ENCODE peak calls at places on chromosomes 16 and 17, in ten cellular contexts. H is GM23338, K is H1, V is breast epithelium, X is K562, A is HL-60, L is transverse colon, R is spleen, G is suprapubic skin, T is stomach. D is an unnamed sample.
A peak's percentile ranks its signal among the peaks of the same experiment; 100 is the strongest.

GRCh38 chr16:440627-441026 is 15.2 kb downstream of the RAB11FIP3 start:
- DNase-seq in H (no peak), K (no peak), V (no peak), X (no peak), A (no peak), L (no peak), R (no peak), G (no peak), T (no peak), D (no peak)

GRCh38 chr17:74678541-74678940 is 34.2 kb downstream of the CD300LF start:
- DNase-seq in H (no peak), K (no peak), V (no peak), X (no peak), A (no peak), L (no peak), R (peak; percentile 36), G (no peak), T (no peak), D (no peak)

GRCh38 chr16:88066680-88067529 is 115.7 kb downstream of the BANP start:
- DNase-seq in H (no peak), K (no peak), V (no peak), X (no peak), A (no peak), L (no peak), R (peak; percentile 68), G (no peak), T (no peak), D (no peak)

GRCh38 chr17:245611-246010 is 64.2 kb upstream of the DOC2B start:
- DNase-seq in H (no peak), K (no peak), V (no peak), X (no peak), A (no peak), L (peak; percentile 6), R (peak; percentile 41), G (peak; percentile 70), T (no peak), D (no peak)

GRCh38 chr17:78979780-78980623 is at the start of gene LGALS3BP:
- DNase-seq in H (peak; percentile 59), K (peak; percentile 70), V (peak; percentile 57), X (no peak), A (no peak), L (peak; percentile 87), R (no peak), G (no peak), T (peak; percentile 77), D (no peak)

GRCh38 chr16:84396537-84397008 is 28.2 kb downstream of the ATP2C2 start:
- DNase-seq in H (peak; percentile 45), K (no peak), V (no peak), X (no peak), A (no peak), L (no peak), R (no peak), G (no peak), T (no peak), D (no peak)

GRCh38 chr17:15513859-15514446 is 46.5 kb upstream of the CDRT4 start:
- DNase-seq in H (no peak), K (no peak), V (no peak), X (no peak), A (no peak), L (no peak), R (no peak), G (no peak), T (no peak), D (no peak)

GRCh38 chr16:64470916-64471315 is 650.9 kb downstream of the CDH11 start:
- DNase-seq in H (no peak), K (no peak), V (no peak), X (no peak), A (no peak), L (no peak), R (no peak), G (no peak), T (no peak), D (no peak)

GRCh38 chr17:57396515-57396921 is 140.2 kb downstream of the MSI2 start:
- DNase-seq in H (no peak), K (no peak), V (no peak), X (no peak), A (no peak), L (no peak), R (no peak), G (no peak), T (no peak), D (no peak)

GRCh38 chr16:28982949-28983348 is 1.9 kb upstream of the LAT start:
- DNase-seq in H (no peak), K (no peak), V (no peak), X (no peak), A (no peak), L (no peak), R (no peak), G (no peak), T (no peak), D (no peak)
- TF ChIP-seq POLR2AphosphoS5 in H (no peak), K (no peak), V (no peak), X (no peak), A (no peak), L (no peak), R (no peak), G (no peak), T (no peak), D (no peak)

GRCh38 chr17:72569193-72569946 is 448.6 kb downstream of the SOX9 start:
- DNase-seq in H (no peak), K (no peak), V (no peak), X (no peak), A (no peak), L (peak; percentile 52), R (peak; percentile 30), G (no peak), T (peak; percentile 65), D (no peak)

GRCh38 chr17:72575542-72576233 is 454.9 kb downstream of the SOX9 start:
- DNase-seq in H (peak; percentile 32), K (no peak), V (no peak), X (no peak), A (no peak), L (no peak), R (no peak), G (no peak), T (no peak), D (no peak)

GRCh38 chr17:72574675-72575510 is 454.1 kb downstream of the SOX9 start:
- DNase-seq in H (no peak), K (no peak), V (no peak), X (no peak), A (no peak), L (no peak), R (no peak), G (no peak), T (no peak), D (no peak)

GRCh38 chr17:72572604-72573491 is 452.0 kb downstream of the SOX9 start:
- DNase-seq in H (no peak), K (no peak), V (no peak), X (no peak), A (no peak), L (no peak), R (no peak), G (no peak), T (no peak), D (no peak)

DNA sequence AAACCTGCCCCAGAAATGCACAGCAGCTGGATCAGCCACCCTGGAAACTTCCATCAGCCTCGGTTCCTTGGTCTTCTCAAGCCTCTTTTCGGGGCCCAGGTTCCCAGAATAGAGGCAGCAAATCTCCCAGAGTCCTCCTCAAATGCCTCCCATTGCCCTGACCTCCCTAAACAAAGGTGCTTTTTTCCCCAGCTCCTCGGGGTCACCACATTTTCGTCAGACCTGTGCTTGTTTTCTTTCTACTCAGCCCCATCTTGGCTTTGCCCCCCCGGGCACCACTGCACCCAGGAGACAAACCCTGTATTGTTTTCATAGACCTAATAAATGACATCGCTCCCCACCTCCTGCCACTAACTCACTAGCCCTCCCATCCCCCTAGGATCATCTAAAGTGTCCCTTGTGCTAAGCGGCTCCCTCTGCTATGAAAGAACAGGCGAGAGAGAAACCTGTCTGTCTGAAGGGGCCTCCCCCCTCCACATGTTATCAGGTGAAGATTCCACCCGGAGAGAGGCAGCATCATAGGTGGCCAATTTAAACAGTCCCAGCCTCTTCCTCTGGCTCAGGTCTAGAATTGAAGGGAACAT is 451.1 kb downstream of the SOX9 start:
- DNase-seq in H (no peak), K (no peak), V (no peak), X (no peak), A (no peak), L (no peak), R (peak; percentile 22), G (no peak), T (no peak), D (no peak)
- H3K4me3 ChIP-seq in H (no peak overlapping the region), K (no peak overlapping the region), V (no peak overlapping the region), X (no peak overlapping the region), A (no peak overlapping the region), L (no peak overlapping the region), R (no peak overlapping the region), G (no peak overlapping the region), T (no peak overlapping the region), D (no peak overlapping the region)

GRCh38 chr16:73286643-73287267 is 238.8 kb upstream of the ZFHX3 start:
- DNase-seq in H (no peak), K (no peak), V (no peak), X (no peak), A (no peak), L (no peak), R (no peak), G (no peak), T (no peak), D (no peak)
- TF ChIP-seq POLR2AphosphoS5 in H (no peak), K (no peak), V (no peak), X (no peak), A (no peak), L (no peak), R (no peak), G (no peak), T (no peak), D (no peak)

GRCh38 chr17:29592850-29593545 is at the start of gene ANKRD13B:
- DNase-seq in H (peak; percentile 83), K (peak; percentile 85), V (no peak), X (peak; percentile 66), A (no peak), L (peak; percentile 55), R (peak; percentile 90), G (no peak), T (no peak), D (no peak)

GRCh38 chr17:29590261-29590978 is 972 bp upstream of the GIT1 start:
- DNase-seq in H (no peak), K (peak; percentile 55), V (no peak), X (peak; percentile 21), A (no peak), L (peak; percentile 18), R (peak; percentile 82), G (no peak), T (no peak), D (no peak)

GRCh38 chr17:29590979-29591736 is 1.7 kb upstream of the GIT1 start:
- DNase-seq in H (peak; percentile 86), K (no peak), V (no peak), X (peak; percentile 80), A (peak; percentile 18), L (peak; percentile 42), R (peak; percentile 85), G (no peak), T (no peak), D (no peak)

GRCh38 chr17:29593546-29594440 is 861 bp downstream of the ANKRD13B start:
- DNase-seq in H (peak; percentile 94), K (peak; percentile 72), V (no peak), X (peak; percentile 61), A (peak; percentile 38), L (peak; percentile 23), R (peak; percentile 86), G (no peak), T (no peak), D (no peak)

GRCh38 chr17:29591737-29592624 is 951 bp upstream of the ANKRD13B start:
- DNase-seq in H (peak; percentile 96), K (peak; percentile 100), V (peak; percentile 75), X (peak; percentile 90), A (peak; percentile 87), L (peak; percentile 93), R (peak; percentile 95), G (no peak), T (peak; percentile 89), D (peak; percentile 96)
- H3K4me3 ChIP-seq in H (peak overlapping the region; percentile 81), K (peak overlapping the region; percentile 76), V (peak overlapping the region; percentile 23), X (peak overlapping the region; percentile 16), A (no peak overlapping the region), L (peak overlapping the region; percentile 6), R (peak overlapping the region; percentile 16), G (peak overlapping the region; percentile 88), T (peak overlapping the region; percentile 26), D (peak overlapping the region; percentile 79)